ENCODE peak calls at places on chromosomes 6 and 20, in seven cellular contexts. W is GM23248, L is upper lobe of right lung, E is psoas muscle, F is GM06990, R is fibroblast of lung, K is HAP-1. B is an unnamed sample.

GRCh38 chr6:29961966-29962365 is 19.6 kb downstream of the HLA-A start:
- DNase-seq in W (no peak), L (no peak), E (no peak), F (no peak), R (no peak), K (no peak), B (no peak)

GRCh38 chr6:34243131-34243771 is 5.6 kb downstream of the SMIM29 start:
- DNase-seq in W (peak), L (peak), E (no peak), F (no peak), R (no peak), K (no peak), B (no peak)

GRCh38 chr20:62927128-62927705 is 912 bp upstream of the DIDO1 start:
- DNase-seq in W (no peak), L (no peak), E (no peak), F (no peak), R (no peak), K (no peak), B (peak)

GRCh38 chr20:59185809-59186208 is 22.2 kb downstream of the ZNF831 start:
- DNase-seq in W (no peak), L (no peak), E (no peak), F (no peak), R (no peak), K (no peak), B (no peak)

GRCh38 chr6:78864957-78865356 is 2.4 kb upstream of the IRAK1BP1 start:
- DNase-seq in W (no peak), L (no peak), E (no peak), F (no peak), R (no peak), K (no peak), B (no peak)

GRCh38 chr20:10715035-10715434 is 41.2 kb upstream of the JAG1 start:
- DNase-seq in W (peak), L (no peak), E (no peak), F (no peak), R (peak), K (no peak), B (no peak)

GRCh38 chr6:27250277-27250954 is 2.9 kb downstream of the PRSS16 start:
- DNase-seq in W (no peak), L (no peak), E (no peak), F (no peak), R (no peak), K (no peak), B (no peak)

GRCh38 chr20:2207770-2208097 is 88.1 kb upstream of the TGM3 start:
- DNase-seq in W (no peak), L (no peak), E (no peak), F (no peak), R (no peak), K (no peak), B (no peak)

GRCh38 chr6:21595265-21595950 is 1.9 kb downstream of the SOX4 start:
- DNase-seq in W (peak), L (peak), E (peak), F (peak), R (no peak), K (peak), B (peak)

GRCh38 chr6:128139519-128139918 is 238.7 kb upstream of the THEMIS start:
- DNase-seq in W (peak), L (no peak), E (no peak), F (no peak), R (peak), K (no peak), B (no peak)

GRCh38 chr20:57269148-57269984 is 2.9 kb upstream of the BMP7 start:
- DNase-seq in W (no peak), L (no peak), E (no peak), F (no peak), R (no peak), K (no peak), B (no peak)

GRCh38 chr20:51444472-51444871 is 98.0 kb downstream of the NFATC2 start:
- DNase-seq in W (peak), L (no peak), E (no peak), F (no peak), R (peak), K (no peak), B (no peak)

GRCh38 chr20:531608-532007 is 12.0 kb downstream of the CSNK2A1 start:
- DNase-seq in W (no peak), L (no peak), E (no peak), F (no peak), R (no peak), K (no peak), B (no peak)

GRCh38 chr6:38504996-38505395 is 134.7 kb downstream of the BTBD9 start:
- DNase-seq in W (no peak), L (no peak), E (no peak), F (no peak), R (no peak), K (no peak), B (no peak)

GRCh38 chr6:113630738-113631535 is 226.2 kb upstream of the MARCKS start:
- DNase-seq in W (peak), L (peak), E (no peak), F (peak), R (peak), K (no peak), B (no peak)

GRCh38 chr6:52858416-52858815 is 17.8 kb upstream of the GSTA5 start:
- DNase-seq in W (no peak), L (no peak), E (no peak), F (no peak), R (no peak), K (no peak), B (no peak)

GRCh38 chr20:45842169-45842812 is 8.7 kb downstream of the SNX21 start:
- DNase-seq in W (peak), L (no peak), E (no peak), F (no peak), R (peak), K (no peak), B (no peak)

GRCh38 chr6:34383651-34384304 is 8.7 kb downstream of the NUDT3 start:
- DNase-seq in W (peak), L (no peak), E (no peak), F (no peak), R (no peak), K (no peak), B (no peak)

GRCh38 chr6:166623318-166623717 is 3.7 kb downstream of the RPS6KA2 start:
- DNase-seq in W (no peak), L (no peak), E (no peak), F (no peak), R (no peak), K (no peak), B (no peak)
- H3K4me3 ChIP-seq in W (no peak), L (no peak), E (no peak), F (no peak), R (peak), K (no peak), B (no peak)

GRCh38 chr20:36470482-36471062 is 70.7 kb upstream of the MYL9 start:
- DNase-seq in W (no peak), L (no peak), E (no peak), F (no peak), R (no peak), K (no peak), B (no peak)

GRCh38 chr20:36471885-36472642 is 69.3 kb upstream of the MYL9 start:
- DNase-seq in W (no peak), L (no peak), E (no peak), F (no peak), R (no peak), K (no peak), B (no peak)

GRCh38 chr20:36474563-36474962 is 66.8 kb upstream of the MYL9 start:
- DNase-seq in W (no peak), L (no peak), E (no peak), F (no peak), R (no peak), K (no peak), B (no peak)

GRCh38 chr20:36472656-36473071 is 68.7 kb upstream of the MYL9 start:
- DNase-seq in W (peak), L (peak), E (peak), F (peak), R (no peak), K (no peak), B (no peak)

DNA sequence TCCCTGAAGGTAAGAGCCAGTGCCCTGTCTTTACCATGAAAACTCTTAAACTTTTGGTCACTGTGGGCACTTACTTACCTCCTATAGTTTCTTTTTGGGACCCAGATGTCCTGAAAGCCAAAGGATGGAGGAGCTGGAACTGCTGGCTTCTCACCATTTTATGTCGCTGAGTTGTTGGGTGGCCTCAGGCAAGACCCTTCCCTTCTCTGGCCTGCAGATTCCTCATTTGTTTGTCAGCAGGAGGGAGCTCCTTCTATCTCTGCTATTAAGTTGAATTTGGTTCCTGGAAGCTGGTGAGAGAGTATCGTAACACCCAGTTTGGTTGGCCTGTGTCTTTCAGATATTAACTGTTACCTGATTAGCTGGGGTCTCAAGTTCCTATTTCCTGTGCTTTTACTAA is 68.2 kb upstream of the MYL9 start:
- DNase-seq in W (no peak), L (no peak), E (no peak), F (no peak), R (no peak), K (no peak), B (no peak)
- H3K4me3 ChIP-seq in W (peak), L (no peak), E (no peak), F (no peak), R (no peak), K (no peak), B (no peak)

DNA sequence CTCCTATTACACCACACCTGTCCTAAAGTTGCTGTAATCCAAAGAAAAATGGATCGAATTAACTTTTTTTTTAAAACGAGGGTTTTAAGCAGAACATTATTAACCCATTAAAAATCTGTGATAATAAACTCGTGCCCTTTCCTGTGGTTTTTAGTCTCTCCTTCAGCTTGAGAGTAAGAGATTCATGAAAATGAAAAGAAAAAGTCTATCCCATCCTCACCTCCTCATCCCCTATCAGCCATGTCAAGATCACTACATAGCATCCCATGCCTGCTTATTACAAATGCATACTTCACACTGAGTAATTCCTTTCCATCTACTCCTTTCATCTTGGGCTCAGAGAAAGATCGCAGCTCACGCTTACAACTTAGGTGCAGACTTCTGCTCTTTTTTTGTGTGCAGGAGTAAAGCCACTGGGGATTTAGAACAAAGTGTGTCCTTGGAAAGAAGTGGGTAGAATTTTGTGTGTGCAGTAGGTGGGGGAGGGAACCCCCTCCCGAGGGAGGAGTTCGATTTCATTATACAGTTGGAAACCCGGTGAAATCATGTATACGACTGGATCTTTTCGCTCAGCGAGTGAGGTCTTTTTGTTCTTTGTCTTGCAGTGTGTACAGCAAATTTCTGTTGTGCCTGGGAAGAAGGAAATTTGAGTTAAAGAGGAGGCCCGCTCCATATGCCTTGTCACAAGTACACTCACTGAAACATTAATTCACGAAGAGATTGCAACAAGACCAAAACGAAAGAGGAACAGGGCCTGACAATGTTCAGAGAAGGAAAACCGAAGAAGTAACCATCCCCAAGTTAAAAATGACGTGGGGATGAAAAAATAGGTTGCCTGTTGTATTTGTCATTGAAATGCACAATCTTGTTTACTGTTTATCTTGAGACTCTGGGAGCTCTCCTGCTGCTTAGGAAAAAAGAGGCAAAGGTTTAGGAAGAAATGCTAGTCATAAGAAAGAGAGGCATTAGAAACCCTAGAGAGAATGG is 146.5 kb upstream of the ZNF217 start:
- DNase-seq in W (peak), L (no peak), E (no peak), F (no peak), R (peak), K (peak), B (peak)
- H3K4me3 ChIP-seq in W (peak), L (peak), E (no peak), F (peak), R (peak), K (peak), B (peak)

GRCh38 chr20:32780278-32780677 is 18.1 kb downstream of the DNMT3B start:
- DNase-seq in W (no peak), L (no peak), E (no peak), F (no peak), R (no peak), K (no peak), B (no peak)
- H3K4me3 ChIP-seq in W (no peak), L (no peak), E (no peak), F (no peak), R (no peak), K (no peak), B (no peak)